ENCODE peak calls at places on chromosome 19, in seven cellular contexts. Q, I, V, C, A, T and N are unnamed samples.

GRCh38 chr19:6587998-6588507 is 2.9 kb downstream of the CD70 start:
- DNase-seq in C (no peak), Q (no peak), A (no peak), T (no peak), I (no peak), V (no peak), N (no peak)

GRCh38 chr19:54273811-54274210 is 7.1 kb downstream of the LILRB2 start:
- DNase-seq in C (no peak), T (no peak), Q (no peak), V (no peak), A (no peak), I (no peak), N (no peak)

GRCh38 chr19:32416749-32417469 is 11.3 kb downstream of the DPY19L3 start:
- DNase-seq in C (no peak), Q (no peak), A (peak; percentile 24), V (no peak), I (no peak), T (no peak), N (no peak)

GRCh38 chr19:45470147-45471081 is 2.6 kb downstream of the FOSB start:
- DNase-seq in I (no peak), C (no peak), T (no peak), A (peak; percentile 62), V (no peak), Q (peak; percentile 46), N (peak; percentile 13)

GRCh38 chr19:48342841-48343540 is 17.6 kb downstream of the EMP3 start:
- DNase-seq in C (no peak), T (no peak), Q (no peak), I (no peak), A (peak; percentile 32), V (no peak), N (peak; percentile 43)

GRCh38 chr19:17303167-17303939 is at the start of gene ABHD8:
- DNase-seq in A (peak; percentile 95), T (peak; percentile 98), V (peak; percentile 92), I (peak; percentile 87), C (peak; percentile 96), Q (peak; percentile 95), N (peak; percentile 87)

GRCh38 chr19:13008926-13009787 is 13.9 kb downstream of the NFIX start:
- DNase-seq in Q (no peak), V (no peak), C (no peak), I (no peak), T (no peak), A (no peak), N (peak; percentile 79)

GRCh38 chr19:17931532-17932191 is 1.2 kb upstream of the CCDC124 start:
- DNase-seq in I (no peak), C (no peak), Q (no peak), T (peak; percentile 34), V (no peak), A (no peak), N (peak; percentile 37)

GRCh38 chr19:3224346-3225325 is at the start of gene CELF5:
- DNase-seq in C (peak; percentile 10), T (peak; percentile 34), I (peak; percentile 32), Q (no peak), V (peak; percentile 68), A (no peak), N (peak; percentile 16)

GRCh38 chr19:50906217-50906616 is 5.0 kb downstream of the KLK4 start:
- DNase-seq in C (peak; percentile 6), T (peak; percentile 52), V (peak; percentile 33), I (peak; percentile 10), Q (no peak), A (no peak), N (no peak)

GRCh38 chr19:41882568-41883462 is at the start of gene ARHGEF1:
- DNase-seq in Q (peak; percentile 35), C (peak; percentile 18), T (peak; percentile 29), A (no peak), V (peak; percentile 64), I (peak; percentile 45), N (no peak)

GRCh38 chr19:41398042-41398403 is 405 bp downstream of the BCKDHA start:
- DNase-seq in V (no peak), I (no peak), C (no peak), A (no peak), T (no peak), Q (no peak), N (no peak)

GRCh38 chr19:17889609-17890214 is 18.0 kb downstream of the SLC5A5 start:
- DNase-seq in V (no peak), A (peak; percentile 59), Q (no peak), T (peak; percentile 61), C (peak; percentile 46), I (no peak), N (peak; percentile 66)

GRCh38 chr19:29680447-29680846 is 15.2 kb downstream of the PLEKHF1 start:
- DNase-seq in A (no peak), T (peak; percentile 37), V (peak; percentile 74), C (no peak), I (peak; percentile 78), Q (no peak), N (no peak)

GRCh38 chr19:30096596-30097370 is 154.7 kb downstream of the URI1 start:
- DNase-seq in Q (no peak), V (no peak), T (no peak), C (no peak), A (no peak), I (no peak), N (no peak)

GRCh38 chr19:23817519-23817918 is 58.8 kb upstream of the ZNF681 start:
- DNase-seq in V (peak; percentile 36), I (no peak), C (peak; percentile 22), T (peak; percentile 34), A (no peak), Q (no peak), N (peak; percentile 17)

GRCh38 chr19:12994701-12995595 is at the start of gene NFIX:
- DNase-seq in A (peak; percentile 64), C (peak; percentile 59), V (peak; percentile 73), Q (peak; percentile 66), I (peak; percentile 45), T (peak; percentile 63), N (no peak)

GRCh38 chr19:19214892-19215291 is 3.1 kb downstream of the NCAN start:
- DNase-seq in Q (no peak), C (peak; percentile 42), T (peak; percentile 68), I (no peak), V (peak; percentile 37), A (peak; percentile 29), N (peak; percentile 33)

GRCh38 chr19:46916971-46917370 is 56.2 kb downstream of the ARHGAP35 start:
- DNase-seq in A (no peak), T (no peak), C (no peak), I (no peak), V (no peak), Q (no peak), N (no peak)

GRCh38 chr19:48401277-48401676 is 7.8 kb downstream of the GRIN2D start:
- DNase-seq in C (no peak), V (no peak), A (no peak), I (no peak), Q (no peak), T (no peak), N (no peak)

GRCh38 chr19:50332264-50333038 is 3.3 kb upstream of the KCNC3 start:
- DNase-seq in Q (no peak), T (no peak), I (no peak), C (no peak), A (no peak), V (no peak), N (no peak)

GRCh38 chr19:16714702-16715294 is 4.8 kb upstream of the NWD1 start:
- DNase-seq in V (peak; percentile 42), T (peak; percentile 71), C (peak; percentile 45), I (peak; percentile 27), Q (peak; percentile 29), A (peak; percentile 25), N (peak; percentile 57)

GRCh38 chr19:47331931-47332547 is at the start of gene C5AR2:
- DNase-seq in T (no peak), C (no peak), Q (no peak), V (no peak), A (no peak), I (no peak), N (no peak)

GRCh38 chr19:40414536-40415535 is 1.7 kb upstream of the PRX start:
- DNase-seq in C (no peak), V (no peak), A (no peak), I (no peak), T (no peak), Q (no peak), N (no peak)

GRCh38 chr19:56253737-56254136 is 18.8 kb upstream of the EDDM13 start:
- DNase-seq in C (peak; percentile 74), T (peak; percentile 81), I (no peak), Q (no peak), V (no peak), A (peak; percentile 65), N (peak; percentile 76)

GRCh38 chr19:56671613-56671994 is at the start of gene ZNF835:
- DNase-seq in A (peak; percentile 17), T (peak; percentile 27), I (peak; percentile 68), V (peak; percentile 89), C (peak; percentile 70), Q (peak; percentile 88), N (no peak)